ENCODE peak calls at places on chromosomes 4 and X, in ten cellular contexts. T is OCI-LY7, X is A549, F is GM20000, M is BJ, Y is left lung, Z is B cell, C is cardiac muscle cell, K is vagina, G is glutamatergic neuron. A is an unnamed sample.

GRCh38 chrX:136202889-136203288 is 48.3 kb downstream of the MAP7D3 start:
- DNase-seq in T (no peak), X (no peak), F (no peak), M (peak), Y (no peak), Z (no peak), C (peak), K (no peak), G (no peak), A (no peak)

GRCh38 chr4:3296651-3297050 is 3.8 kb downstream of the RGS12 start:
- DNase-seq in T (no peak), X (no peak), F (no peak), M (no peak), Y (no peak), Z (no peak), C (no peak), K (peak), G (no peak), A (no peak)

GRCh38 chr4:183658362-183659028 is 490 bp downstream of the RWDD4 start:
- DNase-seq in T (peak), X (no peak), F (peak), M (no peak), Y (peak), Z (peak), C (peak), K (no peak), G (peak), A (peak)

GRCh38 chr4:54499308-54500074 is 158.3 kb upstream of the KIT start:
- DNase-seq in T (no peak), X (no peak), F (no peak), M (peak), Y (no peak), Z (no peak), C (no peak), K (no peak), G (no peak), A (no peak)

GRCh38 chr4:15314974-15315373 is 112.9 kb upstream of the C1QTNF7 start:
- DNase-seq in T (no peak), X (no peak), F (no peak), M (no peak), Y (no peak), Z (no peak), C (no peak), K (no peak), G (no peak), A (no peak)

GRCh38 chrX:12981880-12982279 is 7.0 kb downstream of the TMSB4X start:
- DNase-seq in T (no peak), X (no peak), F (no peak), M (no peak), Y (no peak), Z (no peak), C (no peak), K (no peak), G (no peak), A (no peak)

GRCh38 chr4:48594185-48594584 is 104.1 kb downstream of the ZAR1 start:
- DNase-seq in T (no peak), X (no peak), F (no peak), M (no peak), Y (no peak), Z (no peak), C (peak), K (no peak), G (no peak), A (no peak)

GRCh38 chr4:126247409-126247808 is 932.7 kb downstream of the FAT4 start:
- DNase-seq in T (no peak), X (no peak), F (no peak), M (no peak), Y (no peak), Z (no peak), C (no peak), K (no peak), G (no peak), A (no peak)

GRCh38 chrX:70171636-70172035 is 5.6 kb upstream of the DGAT2L6 start:
- DNase-seq in T (no peak), X (no peak), F (no peak), M (no peak), Y (no peak), Z (no peak), C (no peak), K (no peak), G (no peak), A (no peak)

GRCh38 chr4:170202721-170203120 is 113.0 kb upstream of the AADAT start:
- DNase-seq in T (peak), X (no peak), F (no peak), M (no peak), Y (no peak), Z (peak), C (no peak), K (no peak), G (no peak), A (no peak)

GRCh38 chr4:170193496-170193895 is 103.7 kb upstream of the AADAT start:
- DNase-seq in T (no peak), X (no peak), F (no peak), M (no peak), Y (no peak), Z (no peak), C (no peak), K (no peak), G (no peak), A (no peak)

GRCh38 chr4:170198742-170199141 is 109.0 kb upstream of the AADAT start:
- DNase-seq in T (no peak), X (no peak), F (no peak), M (no peak), Y (no peak), Z (no peak), C (no peak), K (no peak), G (no peak), A (no peak)
- TF ChIP-seq CTCF in T (peak), X (no peak), F (no peak), M (no peak), Y (peak), Z (no peak), C (no peak), K (no peak), G (no peak), A (no peak)

GRCh38 chrX:96684339-96685204 is at the start of gene DIAPH2:
- DNase-seq in T (peak), X (peak), F (peak), M (peak), Y (peak), Z (peak), C (peak), K (no peak), G (peak), A (peak)
- TF ChIP-seq CTCF in T (no peak), X (no peak), F (no peak), M (peak), Y (peak), Z (no peak), C (peak), K (no peak), G (no peak), A (no peak)

GRCh38 chr4:7978907-7979651 is 39.4 kb upstream of the AFAP1 start:
- DNase-seq in T (no peak), X (no peak), F (no peak), M (no peak), Y (no peak), Z (no peak), C (peak), K (no peak), G (no peak), A (no peak)
- TF ChIP-seq CTCF in T (no peak), X (no peak), F (no peak), M (no peak), Y (no peak), Z (no peak), C (no peak), K (no peak), G (no peak), A (no peak)

GRCh38 chrX:120090208-120090607 is 12.7 kb upstream of the RHOXF2B start:
- DNase-seq in T (peak), X (no peak), F (no peak), M (no peak), Y (no peak), Z (no peak), C (no peak), K (no peak), G (no peak), A (no peak)
- TF ChIP-seq CTCF in T (peak), X (no peak), F (no peak), M (no peak), Y (no peak), Z (no peak), C (no peak), K (no peak), G (no peak), A (peak)

A was measured in GM13977.